ENCODE peak calls at places on chromosome 20, in six cellular contexts. P is K562, U is GM23338, K is HCT116, D is transverse colon, W is SK-N-SH. J is an unnamed sample.
A peak's percentile ranks its signal among the peaks of the same experiment; 100 is the strongest.

GRCh38 chr20:496126-496696 is 33.9 kb upstream of the TBC1D20 start:
- DNase-seq in P (no peak), U (no peak), K (no peak), D (no peak), W (no peak), J (no peak)

GRCh38 chr20:1949306-1949705 is 44.6 kb downstream of the PDYN start:
- DNase-seq in P (no peak), U (no peak), K (no peak), D (no peak), W (peak; percentile 51), J (no peak)

GRCh38 chr20:21548390-21549035 is 34.6 kb upstream of the NKX2-2 start:
- DNase-seq in P (no peak), U (no peak), K (no peak), D (no peak), W (no peak), J (no peak)

GRCh38 chr20:37142708-37143107 is 36.4 kb upstream of the RPN2 start:
- DNase-seq in P (no peak), U (no peak), K (no peak), D (no peak), W (no peak), J (no peak)

GRCh38 chr20:2394411-2395055 is 13.8 kb downstream of the TGM6 start:
- DNase-seq in P (no peak), U (no peak), K (no peak), D (no peak), W (no peak), J (no peak)

GRCh38 chr20:40966516-40967185 is 62.0 kb upstream of the TOP1 start:
- DNase-seq in P (no peak), U (no peak), K (no peak), D (no peak), W (no peak), J (no peak)

GRCh38 chr20:11891081-11891826 is 26.4 kb upstream of the BTBD3 start:
- DNase-seq in P (peak; percentile 54), U (peak; percentile 60), K (no peak), D (peak; percentile 50), W (peak; percentile 78), J (peak; percentile 81)

GRCh38 chr20:11247059-11247630 is 573.3 kb upstream of the JAG1 start:
- DNase-seq in P (no peak), U (no peak), K (no peak), D (no peak), W (no peak), J (no peak)

GRCh38 chr20:49700411-49701185 is 13.1 kb downstream of the B4GALT5 start:
- DNase-seq in P (no peak), U (no peak), K (peak; percentile 71), D (no peak), W (no peak), J (no peak)

GRCh38 chr20:47503685-47504084 is 2.0 kb downstream of the NCOA3 start:
- DNase-seq in P (no peak), U (no peak), K (no peak), D (no peak), W (no peak), J (no peak)

GRCh38 chr20:40637176-40637575 is 51.9 kb downstream of the MAFB start:
- DNase-seq in P (no peak), U (no peak), K (no peak), D (no peak), W (no peak), J (no peak)

DNA sequence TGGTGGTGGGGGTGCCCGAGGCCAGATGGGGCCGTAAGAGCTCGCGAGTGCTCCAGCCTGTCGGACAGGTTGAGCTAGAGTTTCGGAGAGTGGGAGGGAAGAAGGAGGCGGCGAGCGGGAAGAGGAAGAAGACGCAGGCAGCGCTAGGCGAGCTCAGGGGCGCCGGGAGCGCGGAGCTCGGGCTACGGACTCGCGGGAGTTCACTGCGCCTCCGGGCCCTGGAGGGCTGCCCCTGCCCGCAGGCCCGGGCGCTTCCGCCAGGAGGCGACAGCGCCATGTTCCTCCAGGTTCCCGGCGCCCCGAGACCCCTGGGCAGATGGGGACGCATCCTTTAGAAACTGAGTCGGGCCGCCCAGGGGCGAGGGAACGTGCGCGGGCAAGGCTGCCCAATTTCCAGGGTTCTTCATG is 984 bp downstream of the TFAP2C start:
- DNase-seq in P (peak; percentile 26), U (peak; percentile 91), K (peak; percentile 54), D (peak; percentile 64), W (peak; percentile 59), J (no peak)
- H3K4me1 ChIP-seq in P (peaks cover 46% of the 10 kb centered on the region), U (peaks cover 51% of the 10 kb centered on the region), K (peaks cover 4% of the 10 kb centered on the region), D (peaks cover 34% of the 10 kb centered on the region), W (no peaks in the 10 kb centered on the region), J (peaks cover 29% of the 10 kb centered on the region)

DNA sequence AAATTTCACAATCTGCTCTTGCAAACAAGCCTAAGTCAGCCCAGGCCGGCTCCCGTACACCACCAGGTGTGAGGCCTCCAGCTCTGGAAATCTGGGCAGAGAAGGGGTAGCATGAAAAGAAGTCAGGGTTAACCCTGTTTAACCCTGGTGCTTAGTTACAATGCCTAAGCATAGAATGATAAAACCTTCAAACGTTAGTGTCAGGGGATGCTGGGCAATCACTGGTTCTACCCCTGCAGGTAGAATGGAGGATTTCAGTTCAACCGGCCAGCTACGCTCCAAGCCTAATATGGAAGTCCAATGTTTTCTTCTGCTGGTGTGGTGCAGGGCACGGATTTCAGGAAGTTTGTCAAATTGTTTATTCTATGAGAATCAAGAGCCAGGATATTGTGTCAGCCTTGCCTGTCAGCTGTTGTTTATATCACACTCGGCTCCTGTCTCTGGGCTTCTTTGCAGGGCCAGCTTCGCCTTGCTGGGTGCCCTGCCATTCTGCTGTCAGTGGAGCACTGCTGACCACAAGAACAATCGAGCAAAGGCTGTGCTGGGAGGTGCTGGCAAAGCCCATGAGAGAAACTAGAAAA is 20.2 kb upstream of the CD93 start:
- DNase-seq in P (peak; percentile 37), U (peak; percentile 32), K (no peak), D (no peak), W (no peak), J (peak; percentile 79)
- TF ChIP-seq CTCF in P (no peak), U (no peak), K (no peak), D (no peak), W (no peak), J (no peak)

DNA sequence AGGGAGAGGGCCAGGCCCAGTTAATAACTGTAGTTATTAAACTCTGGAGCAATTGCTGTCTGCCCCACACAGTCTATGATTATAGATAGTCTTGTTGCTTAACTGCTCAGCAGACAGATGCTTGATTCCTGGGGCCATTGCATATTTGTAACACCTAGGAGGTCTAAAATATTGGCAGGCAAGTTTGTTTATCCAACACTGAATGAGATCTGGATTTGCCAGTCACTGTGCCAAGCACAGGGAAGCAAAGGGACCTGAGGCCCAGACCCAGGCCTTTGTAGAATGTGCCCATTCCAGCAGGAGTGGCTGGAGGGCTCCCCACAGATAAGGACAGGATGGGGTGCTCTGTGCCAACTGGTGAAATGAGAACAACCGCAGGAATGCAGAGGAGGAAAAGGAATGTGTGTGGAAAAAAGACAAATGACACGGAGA is 17.6 kb upstream of the ENTPD6 start:
- DNase-seq in P (no peak), U (no peak), K (no peak), D (no peak), W (no peak), J (no peak)
- TF ChIP-seq POLR2AphosphoS5 in P (no peak), U (no peak), K (no peak), D (no peak), W (no peak), J (no peak)

GRCh38 chr20:53940356-53940694 is 130.1 kb downstream of the BCAS1 start:
- DNase-seq in P (no peak), U (no peak), K (no peak), D (no peak), W (no peak), J (no peak)

GRCh38 chr20:53939554-53940355 is 130.6 kb downstream of the BCAS1 start:
- DNase-seq in P (peak; percentile 80), U (peak; percentile 98), K (peak; percentile 88), D (peak; percentile 97), W (peak; percentile 50), J (peak; percentile 92)

GRCh38 chr20:53937330-53937729 is 133.1 kb downstream of the BCAS1 start:
- DNase-seq in P (no peak), U (no peak), K (no peak), D (no peak), W (no peak), J (no peak)

GRCh38 chr20:53937929-53938367 is 132.4 kb downstream of the BCAS1 start:
- DNase-seq in P (no peak), U (no peak), K (no peak), D (no peak), W (no peak), J (no peak)

GRCh38 chr20:53938739-53939138 is 131.7 kb downstream of the BCAS1 start:
- DNase-seq in P (no peak), U (no peak), K (no peak), D (no peak), W (no peak), J (no peak)
- H3K4me1 ChIP-seq in P (no peaks in the 10 kb centered on the region), U (peaks cover 50% of the 10 kb centered on the region), K (no peaks in the 10 kb centered on the region), D (peaks cover 29% of the 10 kb centered on the region), W (peaks cover 13% of the 10 kb centered on the region), J (peaks cover 85% of the 10 kb centered on the region)

GRCh38 chr20:16405254-16405653 is 168.0 kb downstream of the KIF16B start:
- DNase-seq in P (no peak), U (no peak), K (no peak), D (no peak), W (no peak), J (no peak)

GRCh38 chr20:16404640-16405039 is 168.6 kb downstream of the KIF16B start:
- DNase-seq in P (no peak), U (no peak), K (no peak), D (no peak), W (no peak), J (no peak)

GRCh38 chr20:16400249-16400648 is 173.0 kb downstream of the KIF16B start:
- DNase-seq in P (no peak), U (no peak), K (no peak), D (no peak), W (no peak), J (no peak)

GRCh38 chr20:16407251-16408067 is 165.8 kb downstream of the KIF16B start:
- DNase-seq in P (no peak), U (no peak), K (no peak), D (no peak), W (no peak), J (no peak)

GRCh38 chr20:16404171-16404570 is 169.1 kb downstream of the KIF16B start:
- DNase-seq in P (no peak), U (no peak), K (no peak), D (no peak), W (no peak), J (no peak)
- TF ChIP-seq CTCF in P (no peak), U (no peak), K (no peak), D (no peak), W (no peak), J (no peak)

DNA sequence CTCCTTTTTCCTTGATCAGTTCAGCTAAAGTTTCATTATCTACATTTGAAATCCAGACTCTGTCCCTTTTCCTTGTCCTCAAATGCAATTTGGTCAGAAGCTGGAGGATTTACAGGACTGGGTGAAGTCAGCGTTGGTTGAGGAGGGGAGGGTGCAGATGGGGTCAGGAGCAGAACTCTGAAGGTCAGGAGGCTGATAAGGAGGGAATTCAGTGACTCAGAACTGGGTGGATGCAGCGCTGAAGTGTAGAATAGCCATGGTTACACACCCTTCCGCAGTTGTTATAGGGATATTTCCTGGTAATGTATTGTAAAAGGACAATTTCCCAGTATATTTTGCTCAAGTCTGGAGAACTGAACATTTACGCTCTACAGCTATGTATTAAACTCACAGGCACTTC is 133.1 kb upstream of the FOXA2 start:
- DNase-seq in P (peak; percentile 9), U (no peak), K (no peak), D (peak; percentile 56), W (no peak), J (no peak)
- TF ChIP-seq POLR2AphosphoS5 in P (no peak), U (no peak), K (no peak), D (no peak), W (no peak), J (no peak)